ENCODE peak calls at places on chromosomes 5 and 9, in ten cellular contexts. G, V, Z, N, K, U, X, P, B and I are unnamed samples.

GRCh38 chr5:78554595-78554994 is 94.0 kb downstream of the LHFPL2 start:
- DNase-seq in X (no peak), N (no peak), G (no peak), Z (no peak), B (no peak), V (no peak), P (no peak), U (no peak), K (no peak), I (no peak)

GRCh38 chr5:103259705-103260355 is 1.3 kb downstream of the MACIR start:
- DNase-seq in P (no peak), X (no peak), U (no peak), B (peak), N (no peak), V (peak), G (peak), Z (peak), K (no peak), I (peak)

GRCh38 chr9:35164711-35165110 is 2.9 kb downstream of the UNC13B start:
- DNase-seq in Z (peak), U (no peak), X (no peak), G (no peak), K (no peak), P (no peak), V (peak), N (no peak), B (peak), I (peak)

GRCh38 chr5:168014423-168014822 is 277.0 kb upstream of the WWC1 start:
- DNase-seq in K (no peak), N (no peak), B (no peak), P (no peak), V (no peak), X (no peak), U (no peak), Z (no peak), G (peak), I (no peak)

GRCh38 chr9:73081979-73082657 is 69.5 kb upstream of the ANXA1 start:
- DNase-seq in X (peak), K (peak), N (peak), B (peak), P (no peak), U (peak), Z (peak), V (peak), G (peak), I (peak)

GRCh38 chr9:129823163-129823933 is 588 bp downstream of the TOR1A start:
- DNase-seq in U (no peak), Z (peak), P (no peak), X (peak), V (peak), G (peak), K (no peak), B (peak), N (no peak), I (peak)

GRCh38 chr5:136420168-136420916 is 55.0 kb upstream of the TRPC7 start:
- DNase-seq in V (no peak), G (peak), N (no peak), K (no peak), X (peak), Z (no peak), U (no peak), B (no peak), P (no peak), I (no peak)

GRCh38 chr5:16304846-16305245 is 125.3 kb upstream of the MARCHF11 start:
- DNase-seq in G (no peak), V (peak), N (no peak), P (no peak), B (no peak), U (no peak), Z (no peak), X (no peak), K (peak), I (peak)

GRCh38 chr5:67879619-67880357 is 335.8 kb upstream of the PIK3R1 start:
- DNase-seq in Z (peak), X (no peak), U (no peak), V (no peak), N (no peak), G (no peak), B (peak), P (no peak), K (no peak), I (peak)

GRCh38 chr5:431001-431710 is 11.8 kb upstream of the EXOC3 start:
- DNase-seq in B (peak), Z (peak), G (peak), U (no peak), X (peak), N (no peak), P (no peak), K (no peak), V (peak), I (no peak)

GRCh38 chr5:108524564-108524963 is 142.7 kb upstream of the FBXL17 start:
- DNase-seq in U (no peak), N (no peak), K (no peak), B (no peak), X (no peak), G (no peak), V (no peak), P (no peak), Z (no peak), I (no peak)

GRCh38 chr5:129474544-129474943 is 14.4 kb downstream of the ADAMTS19 start:
- DNase-seq in B (no peak), Z (no peak), P (no peak), G (no peak), V (no peak), K (no peak), X (no peak), U (no peak), N (no peak), I (peak)

GRCh38 chr5:133372306-133373008 is 239.9 kb downstream of the FSTL4 start:
- DNase-seq in N (no peak), P (no peak), B (no peak), X (no peak), U (no peak), K (no peak), Z (no peak), V (no peak), G (no peak), I (no peak)

GRCh38 chr5:156815988-156816599 is 34.0 kb upstream of the PPP1R2B start:
- DNase-seq in X (peak), G (peak), U (no peak), B (peak), P (no peak), Z (no peak), V (peak), K (no peak), N (no peak), I (peak)

GRCh38 chr5:1216211-1216917 is 8.8 kb upstream of the SLC6A18 start:
- DNase-seq in V (no peak), Z (no peak), N (no peak), B (no peak), P (no peak), X (no peak), G (no peak), U (no peak), K (no peak), I (no peak)

GRCh38 chr9:132509921-132510874 is 72.2 kb upstream of the BARHL1 start:
- DNase-seq in Z (peak), B (peak), G (peak), U (no peak), V (no peak), X (no peak), N (no peak), K (no peak), P (no peak), I (peak)

GRCh38 chr9:119795395-119795794 is 426.2 kb upstream of the BRINP1 start:
- DNase-seq in N (no peak), K (no peak), V (no peak), X (no peak), Z (no peak), U (no peak), P (no peak), G (no peak), B (no peak), I (no peak)

GRCh38 chr9:76419782-76420380 is 25.7 kb upstream of the RFK start:
- DNase-seq in P (no peak), Z (no peak), N (no peak), V (no peak), G (peak), U (no peak), K (no peak), B (peak), X (peak), I (no peak)

GRCh38 chr9:120891255-120891954 is 14.4 kb upstream of the PHF19 start:
- DNase-seq in K (no peak), V (peak), G (no peak), B (no peak), N (no peak), Z (no peak), P (no peak), U (no peak), X (no peak), I (peak)

GRCh38 chr5:43874772-43875171 is 271.8 kb downstream of the NNT start:
- DNase-seq in K (peak), G (no peak), N (no peak), P (no peak), B (peak), X (no peak), U (no peak), Z (peak), V (peak), I (peak)

GRCh38 chr5:149938272-149938671 is 6.3 kb downstream of the PDE6A start:
- DNase-seq in Z (peak), G (peak), U (no peak), X (no peak), P (no peak), K (peak), B (peak), N (no peak), V (peak), I (peak)

GRCh38 chr5:108238936-108239887 is 142.7 kb downstream of the FBXL17 start:
- DNase-seq in Z (peak), G (no peak), X (no peak), K (no peak), P (no peak), N (no peak), V (no peak), U (no peak), B (no peak), I (peak)

GRCh38 chr9:135809166-135809565 is 98.2 kb downstream of the CAMSAP1 start:
- DNase-seq in V (peak), Z (peak), N (no peak), X (no peak), G (no peak), U (no peak), K (no peak), P (no peak), B (peak), I (peak)

GRCh38 chr9:134285215-134285845 is 40.9 kb upstream of the RXRA start:
- DNase-seq in X (no peak), N (no peak), B (no peak), G (no peak), Z (no peak), K (no peak), P (no peak), U (no peak), V (no peak), I (peak)

GRCh38 chr5:93532370-93532769 is 48.6 kb downstream of the NR2F1-AS1 start:
- DNase-seq in P (no peak), K (no peak), Z (peak), U (no peak), B (peak), X (no peak), V (peak), N (no peak), G (no peak), I (peak)

GRCh38 chr9:129242971-129243561 is 65.0 kb upstream of the IER5L start:
- DNase-seq in P (no peak), K (no peak), G (no peak), Z (no peak), V (peak), B (peak), X (no peak), U (no peak), N (no peak), I (peak)

GRCh38 chr9:96236854-96237545 is 65.0 kb downstream of the HSD17B3 start:
- DNase-seq in B (peak), K (no peak), P (no peak), V (no peak), Z (no peak), X (no peak), N (no peak), G (no peak), U (no peak), I (peak)